ENCODE peak calls at places on chromosome 7, in eight cellular contexts. V is stomach, N is sigmoid colon, S is SK-N-SH, L is transverse colon, O is A549, C is HepG2, W is K562. T is an unnamed sample.

GRCh38 chr7:122136639-122137253 is 7.3 kb downstream of the AASS start:
- DNase-seq in V (no peak), L (no peak), W (no peak), S (no peak), O (no peak), N (no peak), C (no peak), T (no peak)

GRCh38 chr7:70505468-70505867 is 626.5 kb upstream of the GALNT17 start:
- DNase-seq in C (no peak), L (no peak), V (no peak), N (no peak), O (no peak), W (no peak), S (no peak), T (no peak)

GRCh38 chr7:5634107-5634950 is 147.1 kb downstream of the RNF216 start:
- DNase-seq in C (no peak), S (peak), W (no peak), N (peak), O (no peak), V (no peak), L (peak), T (peak)

GRCh38 chr7:50664461-50664922 is 99.3 kb upstream of the DDC start:
- DNase-seq in V (no peak), C (no peak), N (peak), L (no peak), W (no peak), O (no peak), S (no peak), T (no peak)

GRCh38 chr7:150931199-150931869 is 46.8 kb downstream of the KCNH2 start:
- DNase-seq in V (peak), W (no peak), L (no peak), O (no peak), S (peak), N (no peak), C (no peak), T (no peak)

GRCh38 chr7:129719980-129720732 is 108.6 kb downstream of the NRF1 start:
- DNase-seq in L (no peak), O (no peak), N (no peak), W (peak), C (peak), V (no peak), S (no peak), T (no peak)

GRCh38 chr7:12802070-12802469 is 114.6 kb downstream of the ARL4A start:
- DNase-seq in N (no peak), C (no peak), W (no peak), V (peak), S (no peak), O (no peak), L (peak), T (no peak)

GRCh38 chr7:135753616-135754413 is 5.2 kb upstream of the FAM180A start:
- DNase-seq in O (no peak), V (no peak), L (no peak), W (no peak), C (no peak), N (no peak), S (no peak), T (no peak)

GRCh38 chr7:98202367-98203195 is 8.7 kb upstream of the BHLHA15 start:
- DNase-seq in S (no peak), L (peak), V (no peak), W (no peak), N (no peak), C (no peak), O (no peak), T (no peak)

GRCh38 chr7:126790763-126791162 is 462.0 kb downstream of the GRM8 start:
- DNase-seq in N (no peak), V (no peak), L (no peak), O (no peak), C (no peak), S (no peak), W (no peak), T (no peak)

GRCh38 chr7:116328161-116328560 is 117.8 kb downstream of the TES start:
- DNase-seq in S (no peak), W (no peak), V (no peak), L (no peak), N (no peak), O (no peak), C (no peak), T (no peak)

GRCh38 chr7:18402488-18403183 is 92.9 kb upstream of the HDAC9 start:
- DNase-seq in L (no peak), C (no peak), S (no peak), O (no peak), N (no peak), V (no peak), W (no peak), T (no peak)

GRCh38 chr7:37342665-37343471 is 105.8 kb downstream of the ELMO1 start:
- DNase-seq in W (no peak), N (no peak), L (peak), V (peak), O (no peak), S (peak), C (no peak), T (no peak)

GRCh38 chr7:94133460-94133859 is 129.3 kb upstream of the BET1 start:
- DNase-seq in W (no peak), N (no peak), L (no peak), V (no peak), S (no peak), C (no peak), O (no peak), T (no peak)

GRCh38 chr7:97025983-97026704 is 1.5 kb upstream of the DLX5 start:
- DNase-seq in V (peak), O (no peak), S (no peak), L (no peak), C (no peak), W (no peak), N (no peak), T (no peak)

GRCh38 chr7:142313528-142313927 is 55.7 kb upstream of the PRSS58 start:
- DNase-seq in S (no peak), L (no peak), W (no peak), V (no peak), N (no peak), O (no peak), C (no peak), T (no peak)

GRCh38 chr7:55474944-55475911 is 97.1 kb downstream of the VOPP1 start:
- DNase-seq in W (no peak), C (no peak), S (no peak), O (no peak), N (no peak), V (peak), L (no peak), T (no peak)

GRCh38 chr7:11193131-11193867 is 219.6 kb downstream of the PHF14 start:
- DNase-seq in W (no peak), C (peak), N (no peak), V (peak), S (no peak), O (no peak), L (no peak), T (no peak)

GRCh38 chr7:13874783-13875182 is 114.7 kb downstream of the ETV1 start:
- DNase-seq in S (no peak), C (no peak), N (no peak), O (no peak), L (no peak), W (no peak), V (no peak), T (no peak)

GRCh38 chr7:5567810-5568209 is 144.2 kb upstream of the TNRC18 start:
- DNase-seq in N (no peak), L (no peak), C (no peak), V (no peak), O (peak), S (peak), W (peak), T (no peak)

GRCh38 chr7:2982831-2983230 is 60.8 kb downstream of the CARD11 start:
- DNase-seq in W (no peak), L (no peak), N (no peak), O (no peak), S (no peak), C (no peak), V (no peak), T (no peak)

GRCh38 chr7:84529480-84530205 is 335.1 kb upstream of the SEMA3A start:
- DNase-seq in N (no peak), V (no peak), S (peak), W (no peak), C (no peak), L (no peak), O (peak), T (no peak)

GRCh38 chr7:37182011-37182478 is 266.6 kb downstream of the ELMO1 start:
- DNase-seq in L (peak), O (peak), W (peak), N (peak), V (peak), S (peak), C (peak), T (peak)

GRCh38 chr7:155483868-155484325 is 26.0 kb downstream of the EN2 start:
- DNase-seq in L (no peak), N (no peak), V (no peak), O (no peak), S (peak), W (no peak), C (no peak), T (no peak)

GRCh38 chr7:115782716-115783460 is 247.7 kb downstream of the TFEC start:
- DNase-seq in W (no peak), O (no peak), V (no peak), C (no peak), N (no peak), L (no peak), S (no peak), T (no peak)

GRCh38 chr7:78179211-78179610 is 380.6 kb downstream of the PHTF2 start:
- DNase-seq in O (no peak), N (no peak), S (no peak), V (no peak), C (no peak), W (no peak), L (no peak), T (no peak)

GRCh38 chr7:88480901-88481300 is 174.2 kb upstream of the STEAP4 start:
- DNase-seq in V (no peak), S (no peak), N (no peak), W (no peak), C (no peak), L (peak), O (no peak), T (no peak)

GRCh38 chr7:37988721-37989650 is 68.5 kb downstream of the EPDR1 start:
- DNase-seq in N (no peak), V (no peak), S (no peak), C (no peak), L (no peak), W (no peak), O (no peak), T (no peak)

GRCh38 chr7:113784317-113784716 is 134.5 kb downstream of the PPP1R3A start:
- DNase-seq in V (no peak), L (no peak), S (no peak), W (no peak), N (no peak), O (no peak), C (no peak), T (no peak)

GRCh38 chr7:52260046-52260665 is 775.3 kb upstream of the POM121L12 start:
- DNase-seq in S (peak), O (peak), V (peak), N (no peak), W (no peak), L (no peak), C (no peak), T (no peak)

GRCh38 chr7:36415104-36415503 is 25.4 kb downstream of the ANLN start:
- DNase-seq in C (no peak), N (no peak), O (no peak), L (no peak), V (no peak), S (no peak), W (peak), T (no peak)

GRCh38 chr7:50212666-50213621 is 91.6 kb upstream of the IKZF1 start:
- DNase-seq in N (no peak), V (no peak), L (no peak), W (no peak), S (no peak), O (no peak), C (no peak), T (no peak)

GRCh38 chr7:104900525-104900924 is 113.5 kb upstream of the KMT2E start:
- DNase-seq in L (no peak), V (no peak), O (no peak), N (no peak), C (peak), S (no peak), W (no peak), T (no peak)

GRCh38 chr7:133575726-133576125 is 322.8 kb downstream of the EXOC4 start:
- DNase-seq in S (peak), O (no peak), W (no peak), L (no peak), N (no peak), V (no peak), C (no peak), T (no peak)

GRCh38 chr7:12350971-12351370 is 52.7 kb downstream of the VWDE start:
- DNase-seq in C (no peak), L (no peak), W (no peak), O (no peak), S (no peak), N (no peak), V (no peak), T (no peak)

GRCh38 chr7:130794619-130794922 is 60.6 kb upstream of the KLF14 start:
- DNase-seq in O (no peak), C (no peak), S (no peak), N (no peak), L (no peak), W (no peak), V (no peak), T (no peak)

GRCh38 chr7:130791746-130792145 is 57.7 kb upstream of the KLF14 start:
- DNase-seq in C (no peak), L (no peak), O (no peak), V (no peak), W (no peak), N (no peak), S (no peak), T (no peak)

DNA sequence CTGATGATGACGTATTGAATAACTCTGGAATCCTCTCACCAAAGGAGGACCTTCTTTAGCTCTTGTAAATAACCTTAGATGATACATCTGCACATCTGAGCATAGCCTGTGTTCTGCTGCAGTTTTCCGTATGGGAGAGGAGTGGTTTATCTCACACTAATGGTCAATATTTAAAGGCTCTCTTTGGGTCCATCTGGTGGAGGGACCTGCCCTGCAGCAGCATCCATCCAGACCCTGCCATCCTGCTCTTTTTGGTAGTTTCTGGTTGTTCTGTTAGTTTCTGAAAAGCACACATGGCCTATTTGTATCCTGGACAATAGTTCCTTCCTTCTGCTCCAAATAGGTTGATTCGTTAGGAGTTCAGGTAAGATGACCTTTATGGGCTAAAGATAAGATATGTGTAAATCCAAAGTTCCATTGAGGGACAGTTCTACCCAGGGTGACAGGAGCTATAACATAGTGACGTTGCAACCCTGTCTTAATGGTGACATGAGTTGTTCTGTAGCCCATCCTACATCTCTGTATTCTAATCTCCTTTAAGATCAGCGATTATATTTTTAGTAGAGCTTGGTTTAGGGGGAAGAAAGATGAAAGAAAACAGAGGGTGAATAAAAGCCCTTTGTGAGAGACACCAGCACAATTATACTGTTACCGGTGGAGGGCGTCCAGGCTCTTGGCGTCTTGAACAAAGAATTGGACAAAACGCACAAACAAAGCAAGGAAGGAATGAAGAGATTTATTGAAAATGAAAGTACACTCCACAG is 60.0 kb upstream of the KLF14 start:
- DNase-seq in W (no peak), N (no peak), O (peak), C (peak), L (no peak), S (no peak), V (no peak), T (peak)
- TF ChIP-seq CTCF in W (no peak), N (no peak), O (no peak), C (peak), L (no peak), S (no peak), V (no peak), T (no peak)

GRCh38 chr7:46963719-46964118 is 618.2 kb downstream of the TNS3 start:
- DNase-seq in N (no peak), L (no peak), V (no peak), C (no peak), S (no peak), W (no peak), O (no peak), T (no peak)
- H3K27ac ChIP-seq in N (no peak), L (no peak), V (no peak), C (no peak), S (no peak), W (no peak), O (no peak), T (no peak)

GRCh38 chr7:108497082-108497725 is 28.7 kb downstream of the PNPLA8 start:
- DNase-seq in W (peak), O (peak), S (peak), L (peak), C (peak), N (no peak), V (peak), T (peak)
- TF ChIP-seq EP300 in W (no peak), O (no peak), S (no peak), L (no peak), C (no peak), N (no peak), V (no peak), T (no peak)

GRCh38 chr7:33883566-33883965 is 21.8 kb upstream of the BMPER start:
- DNase-seq in V (no peak), S (no peak), L (no peak), W (no peak), N (no peak), O (peak), C (no peak), T (no peak)

GRCh38 chr7:33885290-33886005 is 19.9 kb upstream of the BMPER start:
- DNase-seq in N (no peak), S (no peak), V (no peak), L (no peak), O (no peak), C (no peak), W (no peak), T (no peak)

GRCh38 chr7:33887576-33887975 is 17.8 kb upstream of the BMPER start:
- DNase-seq in N (no peak), C (no peak), V (no peak), S (no peak), L (no peak), W (no peak), O (no peak), T (no peak)

GRCh38 chr7:33888206-33888605 is 17.1 kb upstream of the BMPER start:
- DNase-seq in V (no peak), N (no peak), S (no peak), L (no peak), W (no peak), C (no peak), O (no peak), T (no peak)

DNA sequence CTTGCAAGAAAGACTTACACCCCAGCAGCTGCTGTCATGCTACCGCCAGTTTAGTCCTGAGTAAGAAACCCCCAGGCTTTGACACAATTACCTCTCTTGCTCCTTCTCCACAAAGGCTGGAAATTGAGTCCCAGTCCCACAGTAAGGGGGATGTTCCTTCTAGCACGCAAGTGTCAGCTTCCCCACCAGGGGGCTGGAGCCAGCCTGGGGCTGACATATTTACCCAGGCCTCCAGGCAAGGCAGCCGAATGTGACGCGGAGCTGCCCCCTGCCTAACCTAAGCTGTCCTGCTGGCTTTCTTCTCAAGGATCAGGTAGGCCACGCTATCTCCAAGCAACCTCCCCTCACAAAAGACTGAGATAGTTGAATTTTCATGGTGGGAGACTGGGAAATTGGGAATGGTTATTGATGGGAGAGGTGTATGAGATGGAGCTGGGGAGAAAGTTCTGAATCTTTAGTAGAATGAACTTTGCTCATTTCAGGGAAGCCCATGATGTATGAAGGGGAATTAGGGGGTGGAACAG is 19.2 kb upstream of the BMPER start:
- DNase-seq in C (peak), L (no peak), O (peak), S (peak), W (peak), N (no peak), V (no peak), T (no peak)
- TF ChIP-seq CTCF in C (peak), L (no peak), O (peak), S (peak), W (peak), N (no peak), V (no peak), T (no peak)